ENCODE peak calls at places on chromosome 9, in six cellular contexts. Z is H9, I is IMR-90, V is neuronal stem cell, H is H1, P is trophoblast cell. O is an unnamed sample.

GRCh38 chr9:5455181-5455580 is 4.8 kb downstream of the CD274 start:
- DNase-seq in Z (no peak), I (peak), V (no peak), H (no peak), P (peak), O (peak)

GRCh38 chr9:84670106-84670800 is 724 bp downstream of the NTRK2 start:
- DNase-seq in Z (peak), I (no peak), V (peak), H (no peak), P (no peak), O (peak)

GRCh38 chr9:6969805-6970204 is 212.0 kb downstream of the KDM4C start:
- DNase-seq in Z (no peak), I (no peak), V (no peak), H (no peak), P (no peak), O (no peak)

GRCh38 chr9:15295761-15296405 is 11.1 kb downstream of the TTC39B start:
- DNase-seq in Z (no peak), I (peak), V (no peak), H (no peak), P (peak), O (peak)

GRCh38 chr9:4793412-4794005 is 765 bp downstream of the RCL1 start:
- DNase-seq in Z (no peak), I (peak), V (no peak), H (no peak), P (no peak), O (no peak)

GRCh38 chr9:87670572-87671264 is 55.2 kb upstream of the CTSL start:
- DNase-seq in Z (peak), I (no peak), V (no peak), H (no peak), P (no peak), O (no peak)

GRCh38 chr9:116081437-116082110 is 72.0 kb upstream of the PAPPA start:
- DNase-seq in Z (no peak), I (no peak), V (no peak), H (no peak), P (no peak), O (no peak)

GRCh38 chr9:5651246-5651645 is 22.3 kb downstream of the RIC1 start:
- DNase-seq in Z (no peak), I (no peak), V (no peak), H (no peak), P (no peak), O (no peak)

GRCh38 chr9:105072476-105072875 is 144.5 kb upstream of the ABCA1 start:
- DNase-seq in Z (no peak), I (no peak), V (no peak), H (no peak), P (no peak), O (no peak)

GRCh38 chr9:136512651-136513066 is 29.8 kb upstream of the SEC16A start:
- DNase-seq in Z (peak), I (no peak), V (no peak), H (no peak), P (no peak), O (no peak)

GRCh38 chr9:88184986-88185385 is 46.7 kb upstream of the SPATA31C2 start:
- DNase-seq in Z (no peak), I (no peak), V (no peak), H (no peak), P (no peak), O (no peak)

GRCh38 chr9:125472926-125473701 is 211.5 kb downstream of the GAPVD1 start:
- DNase-seq in Z (no peak), I (peak), V (no peak), H (no peak), P (no peak), O (peak)

GRCh38 chr9:116842658-116843057 is 155.6 kb downstream of the TRIM32 start:
- DNase-seq in Z (peak), I (no peak), V (no peak), H (peak), P (peak), O (no peak)

GRCh38 chr9:89743576-89744254 is 138.9 kb downstream of the GADD45G start:
- DNase-seq in Z (peak), I (no peak), V (no peak), H (peak), P (no peak), O (no peak)

GRCh38 chr9:100350188-100350587 is 2.6 kb downstream of the TEX10 start:
- DNase-seq in Z (no peak), I (no peak), V (no peak), H (no peak), P (no peak), O (peak)
- H3K27ac ChIP-seq in Z (no peak), I (no peak), V (no peak), H (no peak), P (no peak), O (no peak)

GRCh38 chr9:36487482-36488321 is 85.0 kb upstream of the MELK start:
- DNase-seq in Z (peak), I (peak), V (peak), H (peak), P (peak), O (peak)
- H2BK5ac ChIP-seq in Z (no peak), I (peak), V (peak), H (peak), P (peak), O (peak)

GRCh38 chr9:1890806-1891205 is 124.3 kb upstream of the SMARCA2 start:
- DNase-seq in Z (no peak), I (peak), V (no peak), H (no peak), P (no peak), O (no peak)
- H2AFZ ChIP-seq in Z (no peak), I (no peak), V (no peak), H (no peak), P (no peak), O (no peak)

DNA sequence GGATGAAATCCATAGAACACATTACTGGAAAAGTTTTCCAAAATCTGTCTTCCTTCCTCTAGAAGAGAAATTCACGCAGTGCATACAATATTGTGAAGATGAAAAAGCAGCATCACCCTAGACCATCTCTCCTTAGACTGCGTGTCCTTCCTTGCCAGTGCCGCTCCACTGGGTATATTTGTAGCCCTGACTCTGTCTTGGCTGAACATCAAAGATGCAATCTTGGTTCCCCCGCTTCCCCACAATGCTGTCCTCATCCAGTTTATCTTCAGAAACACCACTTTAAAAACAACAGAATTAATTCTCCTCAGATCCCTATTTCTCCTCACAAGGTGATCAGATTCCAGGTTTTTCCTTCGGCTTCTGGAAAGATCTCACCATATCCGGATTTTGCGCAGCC is 53.9 kb downstream of the ROR2 start:
- DNase-seq in Z (no peak), I (no peak), V (no peak), H (no peak), P (no peak), O (no peak)
- H3K27ac ChIP-seq in Z (no peak), I (peak), V (no peak), H (no peak), P (no peak), O (peak)

O was measured in mesenchymal stem cell.